ENCODE peak calls at places on chromosomes 1 and 21, in six cellular contexts. U, I, H, S, K and T are unnamed samples. For H3K27me3, the result is how much of the 10 kb centered on the place peaks cover.

GRCh38 chr21:45916011-45916840 is 65.3 kb upstream of the COL6A1 start:
- DNase-seq in U (no peak), I (no peak), H (no peak), S (no peak), K (no peak), T (no peak)

GRCh38 chr1:164921493-164921892 is 362.5 kb downstream of the PBX1 start:
- DNase-seq in U (no peak), I (no peak), H (no peak), S (no peak), K (no peak), T (no peak)

GRCh38 chr1:101244842-101245574 is 8.2 kb downstream of the S1PR1 start:
- DNase-seq in U (no peak), I (no peak), H (no peak), S (no peak), K (no peak), T (no peak)

GRCh38 chr1:189149547-189150375 is 1327.9 kb downstream of the BRINP3 start:
- DNase-seq in U (no peak), I (no peak), H (peak), S (no peak), K (no peak), T (no peak)

GRCh38 chr1:23169727-23170335 is 1.2 kb upstream of the LUZP1 start:
- DNase-seq in U (peak), I (peak), H (peak), S (peak), K (no peak), T (no peak)

GRCh38 chr1:121471517-121471916 is 286.7 kb downstream of the SRGAP2C start:
- DNase-seq in U (no peak), I (no peak), H (no peak), S (no peak), K (no peak), T (no peak)

GRCh38 chr1:2136386-2136821 is 58.2 kb downstream of the FAAP20 start:
- DNase-seq in U (no peak), I (no peak), H (no peak), S (no peak), K (no peak), T (no peak)

GRCh38 chr1:31434101-31434871 is 21.3 kb downstream of the SERINC2 start:
- DNase-seq in U (no peak), I (no peak), H (peak), S (no peak), K (no peak), T (no peak)

GRCh38 chr1:85054664-85055063 is 6.4 kb upstream of the MCOLN3 start:
- DNase-seq in U (no peak), I (no peak), H (peak), S (no peak), K (no peak), T (no peak)

GRCh38 chr1:171226757-171227370 is 21.4 kb upstream of the FMO1 start:
- DNase-seq in U (no peak), I (peak), H (peak), S (peak), K (peak), T (no peak)

GRCh38 chr1:209708297-209708696 is 3.7 kb downstream of the HSD11B1 start:
- DNase-seq in U (no peak), I (no peak), H (no peak), S (no peak), K (no peak), T (no peak)

GRCh38 chr1:16181887-16182719 is 26.2 kb upstream of the EPHA2 start:
- DNase-seq in U (peak), I (peak), H (peak), S (peak), K (peak), T (peak)

GRCh38 chr1:31062867-31063380 is 2.6 kb downstream of the PUM1 start:
- DNase-seq in U (no peak), I (no peak), H (no peak), S (no peak), K (no peak), T (no peak)

GRCh38 chr1:68197891-68198290 is 34.4 kb downstream of the WLS start:
- DNase-seq in U (no peak), I (no peak), H (no peak), S (no peak), K (no peak), T (no peak)

GRCh38 chr1:110240476-110241210 is 30.5 kb downstream of the KCNC4 start:
- DNase-seq in U (no peak), I (no peak), H (peak), S (no peak), K (no peak), T (no peak)

GRCh38 chr1:228918335-228918734 is 183.1 kb downstream of the RHOU start:
- DNase-seq in U (no peak), I (no peak), H (no peak), S (no peak), K (no peak), T (no peak)

GRCh38 chr1:25769625-25770024 is 30.4 kb upstream of the SELENON start:
- DNase-seq in U (no peak), I (no peak), H (no peak), S (no peak), K (no peak), T (no peak)

GRCh38 chr1:184118051-184118450 is 66.5 kb downstream of the TSEN15 start:
- DNase-seq in U (no peak), I (no peak), H (no peak), S (peak), K (peak), T (peak)

GRCh38 chr1:54475357-54476230 is 69.4 kb upstream of the SSBP3 start:
- DNase-seq in U (no peak), I (peak), H (peak), S (no peak), K (no peak), T (no peak)

DNA sequence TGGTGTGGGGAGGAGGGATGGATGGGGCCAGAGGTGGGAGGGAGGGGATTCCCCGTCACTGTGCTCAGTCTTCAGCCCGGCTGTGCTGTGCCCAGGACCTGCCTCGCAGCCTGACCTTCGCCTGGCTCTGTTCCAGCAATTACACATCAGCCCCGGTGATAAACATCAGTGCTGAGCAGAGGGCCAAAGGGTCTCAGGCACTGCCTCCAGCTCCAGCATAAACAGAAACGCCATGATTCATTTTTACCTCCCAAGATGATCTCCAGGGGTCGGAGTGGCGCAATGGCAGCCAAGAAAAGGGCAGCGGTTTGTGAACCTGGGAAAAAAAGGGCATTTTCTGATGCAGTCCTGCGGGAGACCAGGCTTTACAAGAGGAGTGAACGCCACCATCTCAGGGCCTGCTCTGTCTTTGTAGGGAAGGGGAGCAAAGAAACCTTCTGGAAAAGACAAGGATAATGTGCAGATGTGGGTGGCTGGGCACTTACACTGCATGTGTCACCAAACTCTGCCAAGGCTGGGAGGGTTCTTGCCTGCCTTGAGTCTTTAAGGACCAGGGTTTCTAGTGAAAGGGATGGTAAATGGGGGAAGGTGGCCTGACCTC is 28.1 kb downstream of the SHISA4 start:
- DNase-seq in U (peak), I (peak), H (no peak), S (peak), K (peak), T (no peak)
- TF ChIP-seq CTCF in U (no peak), I (no peak), H (no peak), S (no peak), K (no peak), T (no peak)

GRCh38 chr21:14675774-14676530 is 129.8 kb upstream of the SAMSN1 start:
- DNase-seq in U (no peak), I (no peak), H (no peak), S (no peak), K (no peak), T (no peak)
- H3K4me3 ChIP-seq in U (no peak), I (no peak), H (no peak), S (no peak), K (no peak), T (no peak)

GRCh38 chr1:239388578-239388977 is 2.2 kb downstream of the CHRM3 start:
- DNase-seq in U (no peak), I (no peak), H (no peak), S (no peak), K (no peak), T (no peak)
- H3K27me3 ChIP-seq in U (under half), I (under half), H (half or more), S (under half), K (under half), T (under half)

GRCh38 chr1:196309386-196309785 is 298.9 kb downstream of the KCNT2 start:
- DNase-seq in U (no peak), I (no peak), H (no peak), S (no peak), K (peak), T (peak)
- TF ChIP-seq CTCF in U (no peak), I (no peak), H (peak), S (no peak), K (peak), T (peak)

GRCh38 chr1:235646463-235646862 is 3.1 kb downstream of the GNG4 start:
- DNase-seq in U (peak), I (no peak), H (peak), S (no peak), K (no peak), T (no peak)

GRCh38 chr1:235648954-235649721 is 446 bp downstream of the GNG4 start:
- DNase-seq in U (peak), I (peak), H (peak), S (peak), K (no peak), T (no peak)

GRCh38 chr1:235649722-235650163 is at the start of gene GNG4:
- DNase-seq in U (peak), I (peak), H (peak), S (no peak), K (no peak), T (no peak)

GRCh38 chr1:235650341-235651169 is 971 bp upstream of the GNG4 start:
- DNase-seq in U (peak), I (peak), H (peak), S (no peak), K (no peak), T (no peak)

DNA sequence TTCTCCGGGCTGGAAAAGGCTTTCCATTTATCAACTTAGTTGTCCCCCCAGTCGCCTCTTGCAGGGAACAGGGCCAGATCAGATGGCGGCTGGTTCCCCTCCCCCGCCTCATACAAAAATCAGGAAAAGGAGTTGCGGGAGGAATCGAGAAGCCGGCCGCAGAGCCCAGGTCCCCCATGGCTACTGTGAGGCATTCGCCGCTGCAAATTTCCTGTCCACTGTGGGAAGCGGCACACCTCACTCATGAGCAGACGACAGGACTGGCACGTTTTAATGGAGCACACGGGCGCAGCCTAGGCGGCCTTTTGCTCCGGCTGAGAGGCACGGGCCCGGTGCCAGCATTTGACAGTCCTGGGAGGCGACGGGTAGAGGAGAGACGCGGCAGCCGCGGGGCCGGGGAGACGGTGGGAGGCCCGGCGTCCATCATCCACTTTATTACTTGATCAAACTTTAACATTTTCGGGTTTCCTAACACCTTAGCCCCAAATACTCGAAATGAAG is 1.1 kb downstream of the GNG4 start:
- DNase-seq in U (peak), I (peak), H (peak), S (no peak), K (no peak), T (no peak)
- H3K4me3 ChIP-seq in U (no peak), I (peak), H (peak), S (peak), K (no peak), T (no peak)